ENCODE peak calls at places on chromosomes 4 and X, in four cellular contexts. R is activated CD4-positive, alpha-beta T cell treated with anti-CD3 and anti-CD28 coated beads, Interleukin-2, amount 10 ng/mL, durations not matched to agents 24 days and 14 days; T is NCI-H460; Y is foreskin fibroblast. P is an unnamed sample.
A peak's percentile ranks its signal among the peaks of the same experiment; 100 is the strongest.

GRCh38 chrX:8084023-8084422 is 87.0 kb downstream of the VCX2 start:
- DNase-seq in R (no peak), T (no peak), Y (peak; percentile 10), P (peak; percentile 26)

GRCh38 chr4:176256921-176257320 is 12.1 kb downstream of the ASB5 start:
- DNase-seq in R (no peak), T (no peak), Y (peak; percentile 35), P (no peak)

GRCh38 chr4:71595576-71596108 is 188.2 kb downstream of the GC start:
- DNase-seq in R (no peak), T (no peak), Y (no peak), P (no peak)

GRCh38 chr4:184110452-184110851 is 107.2 kb downstream of the ENPP6 start:
- DNase-seq in R (no peak), T (no peak), Y (no peak), P (no peak)

GRCh38 chr4:76373919-76374552 is 46.9 kb downstream of the CCDC158 start:
- DNase-seq in R (no peak), T (no peak), Y (peak; percentile 26), P (no peak)

GRCh38 chrX:111823068-111823467 is 52.9 kb upstream of the TRPC5OS start:
- DNase-seq in R (no peak), T (no peak), Y (no peak), P (no peak)

GRCh38 chr4:151530783-151531182 is 121.8 kb downstream of the FHIP1A start:
- DNase-seq in R (no peak), T (no peak), Y (peak; percentile 19), P (no peak)

GRCh38 chrX:39242187-39242586 is 440.9 kb downstream of the MID1IP1 start:
- DNase-seq in R (peak; percentile 61), T (peak; percentile 20), Y (peak; percentile 22), P (no peak)

GRCh38 chrX:72297953-72298730 is 7.6 kb downstream of the CITED1 start:
- DNase-seq in R (peak; percentile 58), T (no peak), Y (no peak), P (no peak)